ENCODE peak calls at places on chromosomes 16 and 17, in ten cellular contexts. One of them, this sample, is unnamed.

GRCh38 chr17:73770115-73770848 is 126.0 kb upstream of the SDK2 start:
- DNase-seq in suprapubic skin: peak; percentile 85
- DNase-seq in astrocyte of the spinal cord: peak; percentile 74
- DNase-seq in tibial artery: peak; percentile 67
- DNase-seq in fibroblast of the aortic adventitia: peak; percentile 70
- DNase-seq in fibroblast of lung: peak; percentile 93
- DNase-seq in fibroblast of mammary gland: peak; percentile 94
- DNase-seq in body of pancreas: peak; percentile 84
- DNase-seq in stomach: peak; percentile 81
- DNase-seq in lower lobe of right lung: peak; percentile 58
- DNase-seq in this sample: peak; percentile 59

GRCh38 chr17:76909971-76910760 is 42.0 kb downstream of the MGAT5B start:
- DNase-seq in suprapubic skin: no peak
- DNase-seq in astrocyte of the spinal cord: peak; percentile 56
- DNase-seq in tibial artery: no peak
- DNase-seq in fibroblast of the aortic adventitia: peak; percentile 46
- DNase-seq in fibroblast of lung: peak; percentile 33
- DNase-seq in fibroblast of mammary gland: peak; percentile 18
- DNase-seq in body of pancreas: peak; percentile 31
- DNase-seq in stomach: peak; percentile 50
- DNase-seq in lower lobe of right lung: peak; percentile 68
- DNase-seq in this sample: peak; percentile 40

GRCh38 chr17:73343168-73343634 is 31.4 kb upstream of the CDC42EP4 start:
- DNase-seq in suprapubic skin: no peak
- DNase-seq in astrocyte of the spinal cord: peak; percentile 86
- DNase-seq in tibial artery: peak; percentile 59
- DNase-seq in fibroblast of the aortic adventitia: peak; percentile 81
- DNase-seq in fibroblast of lung: peak; percentile 86
- DNase-seq in fibroblast of mammary gland: peak; percentile 75
- DNase-seq in body of pancreas: peak; percentile 51
- DNase-seq in stomach: no peak
- DNase-seq in lower lobe of right lung: no peak
- DNase-seq in this sample: no peak

GRCh38 chr16:29756654-29757053 is 10.9 kb upstream of the C16orf54 start:
- DNase-seq in suprapubic skin: no peak
- DNase-seq in astrocyte of the spinal cord: no peak
- DNase-seq in tibial artery: no peak
- DNase-seq in fibroblast of the aortic adventitia: peak; percentile 49
- DNase-seq in fibroblast of lung: no peak
- DNase-seq in fibroblast of mammary gland: no peak
- DNase-seq in body of pancreas: no peak
- DNase-seq in stomach: no peak
- DNase-seq in lower lobe of right lung: no peak
- DNase-seq in this sample: no peak

GRCh38 chr16:31129568-31130335 is 5.8 kb downstream of the PRSS8 start:
- DNase-seq in suprapubic skin: no peak
- DNase-seq in astrocyte of the spinal cord: no peak
- DNase-seq in tibial artery: no peak
- DNase-seq in fibroblast of the aortic adventitia: peak; percentile 37
- DNase-seq in fibroblast of lung: no peak
- DNase-seq in fibroblast of mammary gland: peak; percentile 61
- DNase-seq in body of pancreas: peak; percentile 71
- DNase-seq in stomach: no peak
- DNase-seq in lower lobe of right lung: peak; percentile 87
- DNase-seq in this sample: no peak

GRCh38 chr16:88078111-88078775 is 127.0 kb downstream of the BANP start:
- DNase-seq in suprapubic skin: peak; percentile 54
- DNase-seq in astrocyte of the spinal cord: no peak
- DNase-seq in tibial artery: no peak
- DNase-seq in fibroblast of the aortic adventitia: no peak
- DNase-seq in fibroblast of lung: no peak
- DNase-seq in fibroblast of mammary gland: no peak
- DNase-seq in body of pancreas: no peak
- DNase-seq in stomach: no peak
- DNase-seq in lower lobe of right lung: peak; percentile 16
- DNase-seq in this sample: no peak

GRCh38 chr17:68053237-68054030 is 17.9 kb downstream of the KPNA2 start:
- DNase-seq in suprapubic skin: peak; percentile 86
- DNase-seq in astrocyte of the spinal cord: peak; percentile 22
- DNase-seq in tibial artery: peak; percentile 51
- DNase-seq in fibroblast of the aortic adventitia: peak; percentile 99
- DNase-seq in fibroblast of lung: peak; percentile 91
- DNase-seq in fibroblast of mammary gland: peak; percentile 94
- DNase-seq in body of pancreas: peak; percentile 20
- DNase-seq in stomach: no peak
- DNase-seq in lower lobe of right lung: no peak
- DNase-seq in this sample: no peak

GRCh38 chr16:85479972-85480726 is 133.0 kb upstream of the GSE1 start:
- DNase-seq in suprapubic skin: no peak
- DNase-seq in astrocyte of the spinal cord: no peak
- DNase-seq in tibial artery: no peak
- DNase-seq in fibroblast of the aortic adventitia: no peak
- DNase-seq in fibroblast of lung: no peak
- DNase-seq in fibroblast of mammary gland: no peak
- DNase-seq in body of pancreas: peak; percentile 62
- DNase-seq in stomach: peak; percentile 72
- DNase-seq in lower lobe of right lung: peak; percentile 75
- DNase-seq in this sample: no peak

GRCh38 chr17:80559688-80560290 is 15.2 kb downstream of the RPTOR start:
- DNase-seq in suprapubic skin: no peak
- DNase-seq in astrocyte of the spinal cord: peak; percentile 90
- DNase-seq in tibial artery: no peak
- DNase-seq in fibroblast of the aortic adventitia: peak; percentile 47
- DNase-seq in fibroblast of lung: peak; percentile 63
- DNase-seq in fibroblast of mammary gland: peak; percentile 64
- DNase-seq in body of pancreas: no peak
- DNase-seq in stomach: no peak
- DNase-seq in lower lobe of right lung: no peak
- DNase-seq in this sample: no peak

GRCh38 chr17:57084361-57084801 is 665 bp upstream of the AKAP1 start:
- DNase-seq in suprapubic skin: no peak
- DNase-seq in astrocyte of the spinal cord: no peak
- DNase-seq in tibial artery: no peak
- DNase-seq in fibroblast of the aortic adventitia: no peak
- DNase-seq in fibroblast of lung: no peak
- DNase-seq in fibroblast of mammary gland: peak; percentile 36
- DNase-seq in body of pancreas: no peak
- DNase-seq in stomach: no peak
- DNase-seq in lower lobe of right lung: no peak
- DNase-seq in this sample: no peak

GRCh38 chr16:50166511-50167500 is 13.7 kb downstream of the TENT4B start:
- DNase-seq in suprapubic skin: no peak
- DNase-seq in astrocyte of the spinal cord: no peak
- DNase-seq in tibial artery: no peak
- DNase-seq in fibroblast of the aortic adventitia: no peak
- DNase-seq in fibroblast of lung: no peak
- DNase-seq in fibroblast of mammary gland: peak; percentile 55
- DNase-seq in body of pancreas: no peak
- DNase-seq in stomach: no peak
- DNase-seq in lower lobe of right lung: no peak
- DNase-seq in this sample: no peak

GRCh38 chr16:49766280-49766679 is 89.6 kb downstream of the ZNF423 start:
- DNase-seq in suprapubic skin: no peak
- DNase-seq in astrocyte of the spinal cord: no peak
- DNase-seq in tibial artery: no peak
- DNase-seq in fibroblast of the aortic adventitia: no peak
- DNase-seq in fibroblast of lung: no peak
- DNase-seq in fibroblast of mammary gland: no peak
- DNase-seq in body of pancreas: no peak
- DNase-seq in stomach: no peak
- DNase-seq in lower lobe of right lung: no peak
- DNase-seq in this sample: no peak

GRCh38 chr17:73301359-73301758 is 10.4 kb downstream of the CDC42EP4 start:
- DNase-seq in suprapubic skin: no peak
- DNase-seq in astrocyte of the spinal cord: no peak
- DNase-seq in tibial artery: no peak
- DNase-seq in fibroblast of the aortic adventitia: no peak
- DNase-seq in fibroblast of lung: no peak
- DNase-seq in fibroblast of mammary gland: no peak
- DNase-seq in body of pancreas: no peak
- DNase-seq in stomach: no peak
- DNase-seq in lower lobe of right lung: no peak
- DNase-seq in this sample: no peak

GRCh38 chr17:3036800-3037199 is 26.6 kb downstream of the OR1D5 start:
- DNase-seq in suprapubic skin: no peak
- DNase-seq in astrocyte of the spinal cord: no peak
- DNase-seq in tibial artery: no peak
- DNase-seq in fibroblast of the aortic adventitia: no peak
- DNase-seq in fibroblast of lung: no peak
- DNase-seq in fibroblast of mammary gland: no peak
- DNase-seq in body of pancreas: no peak
- DNase-seq in stomach: no peak
- DNase-seq in lower lobe of right lung: peak; percentile 14
- DNase-seq in this sample: no peak

GRCh38 chr17:77087650-77088454 is 52.9 kb upstream of the SEC14L1 start:
- DNase-seq in suprapubic skin: no peak
- DNase-seq in astrocyte of the spinal cord: no peak
- DNase-seq in tibial artery: no peak
- DNase-seq in fibroblast of the aortic adventitia: no peak
- DNase-seq in fibroblast of lung: no peak
- DNase-seq in fibroblast of mammary gland: no peak
- DNase-seq in body of pancreas: no peak
- DNase-seq in stomach: no peak
- DNase-seq in lower lobe of right lung: no peak
- DNase-seq in this sample: no peak

GRCh38 chr16:87305505-87306391 is 11.4 kb downstream of the C16orf95 start:
- DNase-seq in suprapubic skin: no peak
- DNase-seq in astrocyte of the spinal cord: no peak
- DNase-seq in tibial artery: no peak
- DNase-seq in fibroblast of the aortic adventitia: no peak
- DNase-seq in fibroblast of lung: peak; percentile 30
- DNase-seq in fibroblast of mammary gland: no peak
- DNase-seq in body of pancreas: no peak
- DNase-seq in stomach: no peak
- DNase-seq in lower lobe of right lung: no peak
- DNase-seq in this sample: no peak

GRCh38 chr17:59001158-59001814 is 105.4 kb downstream of the TRIM37 start:
- DNase-seq in suprapubic skin: no peak
- DNase-seq in astrocyte of the spinal cord: peak; percentile 61
- DNase-seq in tibial artery: peak; percentile 40
- DNase-seq in fibroblast of the aortic adventitia: peak; percentile 35
- DNase-seq in fibroblast of lung: peak; percentile 18
- DNase-seq in fibroblast of mammary gland: peak; percentile 38
- DNase-seq in body of pancreas: peak; percentile 67
- DNase-seq in stomach: peak; percentile 34
- DNase-seq in lower lobe of right lung: peak; percentile 67
- DNase-seq in this sample: no peak

GRCh38 chr17:16971458-16972338 is at the start of gene TNFRSF13B:
- DNase-seq in suprapubic skin: no peak
- DNase-seq in astrocyte of the spinal cord: no peak
- DNase-seq in tibial artery: no peak
- DNase-seq in fibroblast of the aortic adventitia: no peak
- DNase-seq in fibroblast of lung: no peak
- DNase-seq in fibroblast of mammary gland: no peak
- DNase-seq in body of pancreas: no peak
- DNase-seq in stomach: no peak
- DNase-seq in lower lobe of right lung: no peak
- DNase-seq in this sample: no peak

GRCh38 chr16:2194852-2195315 is 1.5 kb downstream of the CASKIN1 start:
- DNase-seq in suprapubic skin: no peak
- DNase-seq in astrocyte of the spinal cord: peak; percentile 22
- DNase-seq in tibial artery: no peak
- DNase-seq in fibroblast of the aortic adventitia: peak; percentile 42
- DNase-seq in fibroblast of lung: peak; percentile 42
- DNase-seq in fibroblast of mammary gland: peak; percentile 45
- DNase-seq in body of pancreas: peak; percentile 81
- DNase-seq in stomach: peak; percentile 74
- DNase-seq in lower lobe of right lung: no peak
- DNase-seq in this sample: peak; percentile 40
- TF ChIP-seq CTCF in suprapubic skin: peak; percentile 34
- TF ChIP-seq CTCF in astrocyte of the spinal cord: peak; percentile 41
- TF ChIP-seq CTCF in tibial artery: no peak
- TF ChIP-seq CTCF in fibroblast of the aortic adventitia: peak; percentile 24
- TF ChIP-seq CTCF in fibroblast of lung: no peak
- TF ChIP-seq CTCF in fibroblast of mammary gland: peak; percentile 34
- TF ChIP-seq CTCF in body of pancreas: peak; percentile 74
- TF ChIP-seq CTCF in stomach: no peak
- TF ChIP-seq CTCF in lower lobe of right lung: peak; percentile 54
- TF ChIP-seq CTCF in this sample: peak; percentile 82

GRCh38 chr16:11683140-11683539 is 14.9 kb downstream of the SNN start:
- DNase-seq in suprapubic skin: peak; percentile 46
- DNase-seq in astrocyte of the spinal cord: no peak
- DNase-seq in tibial artery: no peak
- DNase-seq in fibroblast of the aortic adventitia: no peak
- DNase-seq in fibroblast of lung: no peak
- DNase-seq in fibroblast of mammary gland: no peak
- DNase-seq in body of pancreas: no peak
- DNase-seq in stomach: no peak
- DNase-seq in lower lobe of right lung: no peak
- DNase-seq in this sample: no peak
- H3K4me3 ChIP-seq in suprapubic skin: no peak overlapping the region
- H3K4me3 ChIP-seq in astrocyte of the spinal cord: no peak overlapping the region
- H3K4me3 ChIP-seq in tibial artery: no peak overlapping the region
- H3K4me3 ChIP-seq in fibroblast of the aortic adventitia: no peak overlapping the region
- H3K4me3 ChIP-seq in fibroblast of lung: no peak overlapping the region
- H3K4me3 ChIP-seq in fibroblast of mammary gland: no peak overlapping the region
- H3K4me3 ChIP-seq in body of pancreas: no peak overlapping the region
- H3K4me3 ChIP-seq in stomach: no peak overlapping the region
- H3K4me3 ChIP-seq in lower lobe of right lung: no peak overlapping the region
- H3K4me3 ChIP-seq in this sample: no peak overlapping the region

GRCh38 chr16:17204248-17205043 is 266.3 kb downstream of the XYLT1 start:
- DNase-seq in suprapubic skin: no peak
- DNase-seq in astrocyte of the spinal cord: no peak
- DNase-seq in tibial artery: no peak
- DNase-seq in fibroblast of the aortic adventitia: no peak
- DNase-seq in fibroblast of lung: no peak
- DNase-seq in fibroblast of mammary gland: no peak
- DNase-seq in body of pancreas: no peak
- DNase-seq in stomach: no peak
- DNase-seq in lower lobe of right lung: no peak
- DNase-seq in this sample: no peak

GRCh38 chr16:17211797-17212196 is 259.0 kb downstream of the XYLT1 start:
- DNase-seq in suprapubic skin: no peak
- DNase-seq in astrocyte of the spinal cord: no peak
- DNase-seq in tibial artery: no peak
- DNase-seq in fibroblast of the aortic adventitia: no peak
- DNase-seq in fibroblast of lung: no peak
- DNase-seq in fibroblast of mammary gland: peak; percentile 15
- DNase-seq in body of pancreas: no peak
- DNase-seq in stomach: no peak
- DNase-seq in lower lobe of right lung: no peak
- DNase-seq in this sample: no peak

GRCh38 chr16:17205279-17206139 is 265.3 kb downstream of the XYLT1 start:
- DNase-seq in suprapubic skin: no peak
- DNase-seq in astrocyte of the spinal cord: peak; percentile 62
- DNase-seq in tibial artery: no peak
- DNase-seq in fibroblast of the aortic adventitia: peak; percentile 9
- DNase-seq in fibroblast of lung: peak; percentile 47
- DNase-seq in fibroblast of mammary gland: peak; percentile 68
- DNase-seq in body of pancreas: peak; percentile 75
- DNase-seq in stomach: peak; percentile 29
- DNase-seq in lower lobe of right lung: no peak
- DNase-seq in this sample: peak; percentile 19

GRCh38 chr16:17206712-17207111 is 264.0 kb downstream of the XYLT1 start:
- DNase-seq in suprapubic skin: no peak
- DNase-seq in astrocyte of the spinal cord: no peak
- DNase-seq in tibial artery: no peak
- DNase-seq in fibroblast of the aortic adventitia: peak; percentile 46
- DNase-seq in fibroblast of lung: peak; percentile 12
- DNase-seq in fibroblast of mammary gland: peak; percentile 44
- DNase-seq in body of pancreas: no peak
- DNase-seq in stomach: no peak
- DNase-seq in lower lobe of right lung: no peak
- DNase-seq in this sample: no peak
- TF ChIP-seq CTCF in suprapubic skin: no peak
- TF ChIP-seq CTCF in astrocyte of the spinal cord: no peak
- TF ChIP-seq CTCF in tibial artery: no peak
- TF ChIP-seq CTCF in fibroblast of the aortic adventitia: peak; percentile 45
- TF ChIP-seq CTCF in fibroblast of lung: no peak
- TF ChIP-seq CTCF in fibroblast of mammary gland: peak; percentile 34
- TF ChIP-seq CTCF in body of pancreas: no peak
- TF ChIP-seq CTCF in stomach: no peak
- TF ChIP-seq CTCF in lower lobe of right lung: no peak
- TF ChIP-seq CTCF in this sample: no peak

GRCh38 chr16:789451-789850 is 1.0 kb downstream of the CHTF18 start:
- DNase-seq in suprapubic skin: no peak
- DNase-seq in astrocyte of the spinal cord: no peak
- DNase-seq in tibial artery: no peak
- DNase-seq in fibroblast of the aortic adventitia: no peak
- DNase-seq in fibroblast of lung: no peak
- DNase-seq in fibroblast of mammary gland: no peak
- DNase-seq in body of pancreas: no peak
- DNase-seq in stomach: no peak
- DNase-seq in lower lobe of right lung: no peak
- DNase-seq in this sample: no peak
- H3K4me3 ChIP-seq in suprapubic skin: peak overlapping the region; percentile 72
- H3K4me3 ChIP-seq in astrocyte of the spinal cord: peak overlapping the region; percentile 72
- H3K4me3 ChIP-seq in tibial artery: peak overlapping the region; percentile 85
- H3K4me3 ChIP-seq in fibroblast of the aortic adventitia: peak overlapping the region; percentile 91
- H3K4me3 ChIP-seq in fibroblast of lung: peak overlapping the region; percentile 76
- H3K4me3 ChIP-seq in fibroblast of mammary gland: peak overlapping the region; percentile 71
- H3K4me3 ChIP-seq in body of pancreas: no peak overlapping the region
- H3K4me3 ChIP-seq in stomach: peak overlapping the region; percentile 99
- H3K4me3 ChIP-seq in lower lobe of right lung: peak overlapping the region; percentile 80
- H3K4me3 ChIP-seq in this sample: peak overlapping the region; percentile 89

This sample was measured in LNCaP clone FGC.